ENCODE peak calls at places on chromosomes 7 and 10, in eight cellular contexts. G, I, C, M, J, A, X and D are unnamed samples.
A peak's percentile ranks its signal among the peaks of the same experiment; 100 is the strongest.

GRCh38 chr10:22874189-22874854 is 53.5 kb upstream of the ARMC3 start:
- DNase-seq in X (no peak), A (no peak), I (no peak), M (no peak), J (no peak), G (no peak), C (no peak), D (no peak)

GRCh38 chr10:29795856-29796255 is 161.1 kb upstream of the SVIL start:
- DNase-seq in A (no peak), G (no peak), C (no peak), X (no peak), I (no peak), M (no peak), J (no peak), D (no peak)

GRCh38 chr7:79282882-79283602 is 170.4 kb downstream of the MAGI2 start:
- DNase-seq in J (peak; percentile 39), M (no peak), C (no peak), G (no peak), A (no peak), X (no peak), I (peak; percentile 74), D (peak; percentile 87)

GRCh38 chr7:95553939-95554338 is 42.4 kb downstream of the PDK4 start:
- DNase-seq in A (no peak), J (no peak), I (no peak), X (no peak), G (no peak), M (no peak), C (no peak), D (no peak)

GRCh38 chr10:57624856-57625592 is 642.7 kb downstream of the IPMK start:
- DNase-seq in I (no peak), C (no peak), G (no peak), M (no peak), J (no peak), X (no peak), A (no peak), D (no peak)

GRCh38 chr7:54897891-54898290 is 120.9 kb upstream of the EGFR start:
- DNase-seq in J (peak; percentile 31), A (no peak), M (no peak), G (no peak), C (no peak), X (no peak), I (no peak), D (no peak)

GRCh38 chr10:11746883-11747539 is 4.8 kb downstream of the ECHDC3 start:
- DNase-seq in X (no peak), M (no peak), I (no peak), J (no peak), C (no peak), G (no peak), A (no peak), D (no peak)

GRCh38 chr10:78335691-78336401 is 302.2 kb downstream of the RPS24 start:
- DNase-seq in I (no peak), M (peak; percentile 14), J (peak; percentile 22), C (peak; percentile 20), X (no peak), G (peak; percentile 15), A (peak; percentile 68), D (no peak)

GRCh38 chr10:26869528-26869927 is 8.8 kb upstream of the ABI1 start:
- DNase-seq in X (no peak), G (peak; percentile 80), I (no peak), A (no peak), C (no peak), M (no peak), J (no peak), D (peak; percentile 80)

GRCh38 chr7:70512719-70513118 is 619.2 kb upstream of the GALNT17 start:
- DNase-seq in M (no peak), G (no peak), X (no peak), I (no peak), A (no peak), J (no peak), C (no peak), D (no peak)

GRCh38 chr10:124671486-124672075 is 72.6 kb downstream of the FAM53B start:
- DNase-seq in J (no peak), I (no peak), M (no peak), G (peak; percentile 64), C (no peak), X (peak; percentile 55), A (peak; percentile 86), D (peak; percentile 59)

GRCh38 chr10:88428442-88428841 is 154.7 kb downstream of the RNLS start:
- DNase-seq in A (no peak), M (no peak), C (no peak), X (peak; percentile 17), I (no peak), G (no peak), J (peak; percentile 53), D (no peak)

GRCh38 chr10:75982611-75983369 is 551.4 kb downstream of the LRMDA start:
- DNase-seq in M (no peak), C (no peak), X (no peak), J (no peak), I (no peak), G (peak; percentile 57), A (peak; percentile 51), D (peak; percentile 27)

GRCh38 chr7:90629306-90629918 is 33.3 kb downstream of the CDK14 start:
- DNase-seq in I (no peak), G (no peak), M (no peak), J (peak; percentile 61), X (peak; percentile 28), A (no peak), C (no peak), D (no peak)

GRCh38 chr10:4315529-4315928 is 510.5 kb upstream of the AKR1E2 start:
- DNase-seq in G (no peak), A (no peak), C (no peak), I (no peak), J (peak; percentile 12), M (no peak), X (no peak), D (peak; percentile 48)

GRCh38 chr7:96034940-96035727 is 262.8 kb downstream of the DYNC1I1 start:
- DNase-seq in M (no peak), X (no peak), C (no peak), I (no peak), J (no peak), A (peak; percentile 73), G (no peak), D (no peak)

GRCh38 chr7:78140109-78140508 is 341.5 kb downstream of the PHTF2 start:
- DNase-seq in M (no peak), G (no peak), C (no peak), X (no peak), J (no peak), A (no peak), I (no peak), D (no peak)

GRCh38 chr10:30185916-30186315 is 126.5 kb upstream of the JCAD start:
- DNase-seq in I (peak; percentile 73), C (no peak), X (no peak), G (no peak), J (peak; percentile 75), M (no peak), A (no peak), D (peak; percentile 60)

GRCh38 chr7:159028456-159029401 is 115.9 kb downstream of the VIPR2 start:
- DNase-seq in I (no peak), G (peak; percentile 16), A (no peak), M (peak; percentile 19), C (no peak), J (no peak), X (no peak), D (no peak)

GRCh38 chr7:66183700-66184099 is 21.4 kb upstream of the TPST1 start:
- DNase-seq in I (peak; percentile 73), G (no peak), J (peak; percentile 92), M (no peak), A (no peak), X (no peak), C (no peak), D (peak; percentile 90)

GRCh38 chr10:49631975-49632374 is 18.1 kb downstream of the CHAT start:
- DNase-seq in A (no peak), J (no peak), C (no peak), X (no peak), I (no peak), G (no peak), M (no peak), D (no peak)

GRCh38 chr7:25850730-25851129 is 301.3 kb upstream of the NFE2L3 start:
- DNase-seq in I (no peak), A (no peak), C (no peak), M (no peak), J (no peak), G (no peak), X (no peak), D (no peak)

GRCh38 chr7:95710711-95711110 is 61.6 kb upstream of the DYNC1I1 start:
- DNase-seq in X (no peak), J (no peak), A (no peak), C (no peak), M (no peak), G (no peak), I (no peak), D (no peak)

GRCh38 chr7:568681-569035 is 49.0 kb upstream of the PDGFA start:
- DNase-seq in A (no peak), M (no peak), G (no peak), J (no peak), C (no peak), I (no peak), X (no peak), D (no peak)

GRCh38 chr7:134427896-134428295 is 31.0 kb downstream of the AKR1B1 start:
- DNase-seq in G (no peak), A (no peak), C (no peak), X (no peak), I (no peak), M (no peak), J (no peak), D (no peak)

GRCh38 chr10:79502561-79503309 is 9.6 kb upstream of the EIF5AL1 start:
- DNase-seq in J (no peak), M (peak; percentile 85), I (no peak), X (no peak), G (peak; percentile 28), C (no peak), A (no peak), D (no peak)
- TF ChIP-seq CTCF in J (peak; percentile 61), M (peak; percentile 73), I (peak; percentile 23), X (peak; percentile 52), G (no peak), C (no peak), A (peak; percentile 22), D (peak; percentile 52)

GRCh38 chr7:148286150-148286549 is 304.4 kb upstream of the C7orf33 start:
- DNase-seq in G (no peak), J (peak; percentile 12), X (no peak), C (no peak), I (no peak), M (no peak), A (no peak), D (no peak)
- TF ChIP-seq CTCF in G (no peak), J (no peak), X (peak; percentile 42), C (no peak), I (no peak), M (peak; percentile 80), A (peak; percentile 13), D (peak; percentile 20)

GRCh38 chr7:140304071-140304799 is 94.1 kb downstream of the SLC37A3 start:
- DNase-seq in A (no peak), C (no peak), X (no peak), I (no peak), G (no peak), J (no peak), M (no peak), D (no peak)
- TF ChIP-seq CTCF in A (peak; percentile 27), C (no peak), X (peak; percentile 58), I (no peak), G (no peak), J (peak; percentile 43), M (peak; percentile 57), D (no peak)

DNA sequence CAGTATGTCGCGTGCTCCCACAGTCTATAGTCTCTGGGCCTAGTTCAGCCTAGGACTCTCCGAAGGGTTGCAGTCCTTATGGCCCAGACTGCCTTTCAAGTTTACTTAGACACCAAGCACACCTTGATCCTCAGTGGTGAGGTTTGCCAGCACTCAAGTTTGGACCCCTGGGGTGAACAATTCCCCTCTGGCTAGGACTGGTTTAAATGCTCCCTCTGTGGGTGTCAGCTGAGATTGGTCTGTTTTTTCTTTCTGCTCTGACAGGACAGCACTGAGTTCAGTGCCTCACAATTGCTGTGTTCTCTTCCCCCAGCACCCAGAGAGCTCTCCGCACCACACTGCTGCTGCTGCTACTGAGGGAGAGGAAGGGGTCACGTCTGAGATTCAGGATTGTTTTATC is 31.9 kb upstream of the AGR3 start:
- DNase-seq in G (no peak), A (no peak), X (no peak), C (no peak), M (peak; percentile 37), J (no peak), I (no peak), D (no peak)
- TF ChIP-seq CTCF in G (no peak), A (no peak), X (no peak), C (no peak), M (no peak), J (no peak), I (no peak), D (no peak)